ENCODE peak calls at places on chromosomes 7 and 10, in eight cellular contexts. One of them, this sample, is unnamed.

GRCh38 chr10:91603931-91604331 is 28.9 kb downstream of the PPP1R3C start:
- DNase-seq in effector memory CD8-positive, alpha-beta T cell: no peak
- DNase-seq in T-helper 17 cell: no peak
- DNase-seq in germinal center: no peak
- DNase-seq in DMS 273 treated with DMSO at 0.1 percent for 48 hours: no peak
- DNase-seq in tibial nerve: no peak
- DNase-seq in T-helper 1 cell: no peak
- DNase-seq in ELR: no peak
- DNase-seq in this sample: no peak

GRCh38 chr10:61028861-61029361 is 84.9 kb upstream of the RHOBTB1 start:
- DNase-seq in effector memory CD8-positive, alpha-beta T cell: no peak
- DNase-seq in T-helper 17 cell: no peak
- DNase-seq in germinal center: no peak
- DNase-seq in DMS 273 treated with DMSO at 0.1 percent for 48 hours: no peak
- DNase-seq in tibial nerve: no peak
- DNase-seq in T-helper 1 cell: no peak
- DNase-seq in ELR: peak; percentile 69
- DNase-seq in this sample: no peak

GRCh38 chr10:71426058-71426605 is 29.4 kb downstream of the CDH23 start:
- DNase-seq in effector memory CD8-positive, alpha-beta T cell: no peak
- DNase-seq in T-helper 17 cell: no peak
- DNase-seq in germinal center: no peak
- DNase-seq in DMS 273 treated with DMSO at 0.1 percent for 48 hours: no peak
- DNase-seq in tibial nerve: no peak
- DNase-seq in T-helper 1 cell: no peak
- DNase-seq in ELR: no peak
- DNase-seq in this sample: no peak

GRCh38 chr7:26515462-26515861 is 223.8 kb downstream of the SNX10 start:
- DNase-seq in effector memory CD8-positive, alpha-beta T cell: no peak
- DNase-seq in T-helper 17 cell: no peak
- DNase-seq in germinal center: no peak
- DNase-seq in DMS 273 treated with DMSO at 0.1 percent for 48 hours: peak; percentile 94
- DNase-seq in tibial nerve: no peak
- DNase-seq in T-helper 1 cell: no peak
- DNase-seq in ELR: no peak
- DNase-seq in this sample: no peak

GRCh38 chr10:44674536-44674935 is 236.6 kb upstream of the TMEM72 start:
- DNase-seq in effector memory CD8-positive, alpha-beta T cell: no peak
- DNase-seq in T-helper 17 cell: no peak
- DNase-seq in germinal center: no peak
- DNase-seq in DMS 273 treated with DMSO at 0.1 percent for 48 hours: no peak
- DNase-seq in tibial nerve: no peak
- DNase-seq in T-helper 1 cell: no peak
- DNase-seq in ELR: no peak
- DNase-seq in this sample: no peak

GRCh38 chr10:24597426-24597825 is 126.3 kb downstream of the ARHGAP21 start:
- DNase-seq in effector memory CD8-positive, alpha-beta T cell: no peak
- DNase-seq in T-helper 17 cell: no peak
- DNase-seq in germinal center: no peak
- DNase-seq in DMS 273 treated with DMSO at 0.1 percent for 48 hours: no peak
- DNase-seq in tibial nerve: no peak
- DNase-seq in T-helper 1 cell: no peak
- DNase-seq in ELR: no peak
- DNase-seq in this sample: no peak

GRCh38 chr10:20133669-20134189 is 317.5 kb downstream of the PLXDC2 start:
- DNase-seq in effector memory CD8-positive, alpha-beta T cell: no peak
- DNase-seq in T-helper 17 cell: no peak
- DNase-seq in germinal center: no peak
- DNase-seq in DMS 273 treated with DMSO at 0.1 percent for 48 hours: no peak
- DNase-seq in tibial nerve: no peak
- DNase-seq in T-helper 1 cell: no peak
- DNase-seq in ELR: no peak
- DNase-seq in this sample: no peak

GRCh38 chr7:112989531-112989930 is 97.1 kb downstream of the GPR85 start:
- DNase-seq in effector memory CD8-positive, alpha-beta T cell: no peak
- DNase-seq in T-helper 17 cell: no peak
- DNase-seq in germinal center: no peak
- DNase-seq in DMS 273 treated with DMSO at 0.1 percent for 48 hours: no peak
- DNase-seq in tibial nerve: no peak
- DNase-seq in T-helper 1 cell: no peak
- DNase-seq in ELR: peak; percentile 64
- DNase-seq in this sample: no peak

GRCh38 chr10:115933098-115933497 is 339.9 kb downstream of the GFRA1 start:
- DNase-seq in effector memory CD8-positive, alpha-beta T cell: no peak
- DNase-seq in T-helper 17 cell: no peak
- DNase-seq in germinal center: no peak
- DNase-seq in DMS 273 treated with DMSO at 0.1 percent for 48 hours: no peak
- DNase-seq in tibial nerve: no peak
- DNase-seq in T-helper 1 cell: no peak
- DNase-seq in ELR: no peak
- DNase-seq in this sample: no peak

GRCh38 chr10:97549587-97550322 is 22.8 kb upstream of the ANKRD2 start:
- DNase-seq in effector memory CD8-positive, alpha-beta T cell: no peak
- DNase-seq in T-helper 17 cell: no peak
- DNase-seq in germinal center: no peak
- DNase-seq in DMS 273 treated with DMSO at 0.1 percent for 48 hours: peak; percentile 42
- DNase-seq in tibial nerve: no peak
- DNase-seq in T-helper 1 cell: no peak
- DNase-seq in ELR: no peak
- DNase-seq in this sample: no peak

GRCh38 chr7:96449094-96449493 is 127.2 kb upstream of the SLC25A13 start:
- DNase-seq in effector memory CD8-positive, alpha-beta T cell: no peak
- DNase-seq in T-helper 17 cell: no peak
- DNase-seq in germinal center: no peak
- DNase-seq in DMS 273 treated with DMSO at 0.1 percent for 48 hours: no peak
- DNase-seq in tibial nerve: no peak
- DNase-seq in T-helper 1 cell: no peak
- DNase-seq in ELR: no peak
- DNase-seq in this sample: no peak

GRCh38 chr10:93867481-93867880 is 26.3 kb upstream of the SLC35G1 start:
- DNase-seq in effector memory CD8-positive, alpha-beta T cell: no peak
- DNase-seq in T-helper 17 cell: no peak
- DNase-seq in germinal center: no peak
- DNase-seq in DMS 273 treated with DMSO at 0.1 percent for 48 hours: no peak
- DNase-seq in tibial nerve: no peak
- DNase-seq in T-helper 1 cell: no peak
- DNase-seq in ELR: no peak
- DNase-seq in this sample: no peak

GRCh38 chr7:79736418-79736817 is 283.0 kb upstream of the MAGI2 start:
- DNase-seq in effector memory CD8-positive, alpha-beta T cell: no peak
- DNase-seq in T-helper 17 cell: no peak
- DNase-seq in germinal center: no peak
- DNase-seq in DMS 273 treated with DMSO at 0.1 percent for 48 hours: no peak
- DNase-seq in tibial nerve: no peak
- DNase-seq in T-helper 1 cell: no peak
- DNase-seq in ELR: no peak
- DNase-seq in this sample: no peak

GRCh38 chr7:543790-544527 is 24.3 kb upstream of the PDGFA start:
- DNase-seq in effector memory CD8-positive, alpha-beta T cell: no peak
- DNase-seq in T-helper 17 cell: no peak
- DNase-seq in germinal center: no peak
- DNase-seq in DMS 273 treated with DMSO at 0.1 percent for 48 hours: no peak
- DNase-seq in tibial nerve: no peak
- DNase-seq in T-helper 1 cell: no peak
- DNase-seq in ELR: peak; percentile 43
- DNase-seq in this sample: no peak

GRCh38 chr10:3325954-3326353 is 153.4 kb upstream of the PITRM1 start:
- DNase-seq in effector memory CD8-positive, alpha-beta T cell: no peak
- DNase-seq in T-helper 17 cell: no peak
- DNase-seq in germinal center: no peak
- DNase-seq in DMS 273 treated with DMSO at 0.1 percent for 48 hours: no peak
- DNase-seq in tibial nerve: no peak
- DNase-seq in T-helper 1 cell: no peak
- DNase-seq in ELR: no peak
- DNase-seq in this sample: no peak

GRCh38 chr10:29522038-29522855 is 112.5 kb downstream of the SVIL start:
- DNase-seq in effector memory CD8-positive, alpha-beta T cell: no peak
- DNase-seq in T-helper 17 cell: no peak
- DNase-seq in germinal center: no peak
- DNase-seq in DMS 273 treated with DMSO at 0.1 percent for 48 hours: no peak
- DNase-seq in tibial nerve: no peak
- DNase-seq in T-helper 1 cell: no peak
- DNase-seq in ELR: no peak
- DNase-seq in this sample: no peak

GRCh38 chr7:128697301-128697905 is 25.3 kb downstream of the GARIN1A start:
- DNase-seq in effector memory CD8-positive, alpha-beta T cell: peak; percentile 21
- DNase-seq in T-helper 17 cell: peak; percentile 43
- DNase-seq in germinal center: peak; percentile 62
- DNase-seq in DMS 273 treated with DMSO at 0.1 percent for 48 hours: no peak
- DNase-seq in tibial nerve: peak; percentile 21
- DNase-seq in T-helper 1 cell: peak; percentile 13
- DNase-seq in ELR: peak; percentile 83
- DNase-seq in this sample: peak; percentile 44

GRCh38 chr7:84108787-84109186 is 85.8 kb downstream of the SEMA3A start:
- DNase-seq in effector memory CD8-positive, alpha-beta T cell: no peak
- DNase-seq in T-helper 17 cell: no peak
- DNase-seq in germinal center: no peak
- DNase-seq in DMS 273 treated with DMSO at 0.1 percent for 48 hours: no peak
- DNase-seq in tibial nerve: no peak
- DNase-seq in T-helper 1 cell: no peak
- DNase-seq in ELR: no peak
- DNase-seq in this sample: no peak

GRCh38 chr7:159012353-159013069 is 132.2 kb downstream of the VIPR2 start:
- DNase-seq in effector memory CD8-positive, alpha-beta T cell: no peak
- DNase-seq in T-helper 17 cell: no peak
- DNase-seq in germinal center: no peak
- DNase-seq in DMS 273 treated with DMSO at 0.1 percent for 48 hours: no peak
- DNase-seq in tibial nerve: no peak
- DNase-seq in T-helper 1 cell: no peak
- DNase-seq in ELR: no peak
- DNase-seq in this sample: no peak

GRCh38 chr7:100008525-100008924 is 6.9 kb upstream of the ZKSCAN1 start:
- DNase-seq in effector memory CD8-positive, alpha-beta T cell: no peak
- DNase-seq in T-helper 17 cell: no peak
- DNase-seq in germinal center: no peak
- DNase-seq in DMS 273 treated with DMSO at 0.1 percent for 48 hours: no peak
- DNase-seq in tibial nerve: no peak
- DNase-seq in T-helper 1 cell: no peak
- DNase-seq in ELR: no peak
- DNase-seq in this sample: no peak

GRCh38 chr10:51832652-51833383 is 133.4 kb upstream of the CSTF2T start:
- DNase-seq in effector memory CD8-positive, alpha-beta T cell: no peak
- DNase-seq in T-helper 17 cell: no peak
- DNase-seq in germinal center: no peak
- DNase-seq in DMS 273 treated with DMSO at 0.1 percent for 48 hours: no peak
- DNase-seq in tibial nerve: no peak
- DNase-seq in T-helper 1 cell: no peak
- DNase-seq in ELR: peak; percentile 50
- DNase-seq in this sample: no peak

GRCh38 chr7:130207642-130208041 is at the start of gene SSMEM1:
- DNase-seq in effector memory CD8-positive, alpha-beta T cell: no peak
- DNase-seq in T-helper 17 cell: no peak
- DNase-seq in germinal center: no peak
- DNase-seq in DMS 273 treated with DMSO at 0.1 percent for 48 hours: no peak
- DNase-seq in tibial nerve: no peak
- DNase-seq in T-helper 1 cell: no peak
- DNase-seq in ELR: peak; percentile 85
- DNase-seq in this sample: no peak

GRCh38 chr7:51010534-51010933 is 227.8 kb upstream of the GRB10 start:
- DNase-seq in effector memory CD8-positive, alpha-beta T cell: no peak
- DNase-seq in T-helper 17 cell: no peak
- DNase-seq in germinal center: no peak
- DNase-seq in DMS 273 treated with DMSO at 0.1 percent for 48 hours: no peak
- DNase-seq in tibial nerve: no peak
- DNase-seq in T-helper 1 cell: no peak
- DNase-seq in ELR: no peak
- DNase-seq in this sample: no peak

GRCh38 chr10:14032406-14032998 is 298.2 kb downstream of the FRMD4A start:
- DNase-seq in effector memory CD8-positive, alpha-beta T cell: peak; percentile 22
- DNase-seq in T-helper 17 cell: peak; percentile 40
- DNase-seq in germinal center: peak; percentile 48
- DNase-seq in DMS 273 treated with DMSO at 0.1 percent for 48 hours: no peak
- DNase-seq in tibial nerve: no peak
- DNase-seq in T-helper 1 cell: peak; percentile 30
- DNase-seq in ELR: peak; percentile 26
- DNase-seq in this sample: peak; percentile 36

GRCh38 chr7:130942211-130942964 is 208.4 kb upstream of the KLF14 start:
- DNase-seq in effector memory CD8-positive, alpha-beta T cell: peak; percentile 63
- DNase-seq in T-helper 17 cell: no peak
- DNase-seq in germinal center: peak; percentile 40
- DNase-seq in DMS 273 treated with DMSO at 0.1 percent for 48 hours: no peak
- DNase-seq in tibial nerve: peak; percentile 76
- DNase-seq in T-helper 1 cell: no peak
- DNase-seq in ELR: peak; percentile 68
- DNase-seq in this sample: peak; percentile 58

GRCh38 chr7:141949068-141949467 is 2.3 kb upstream of the CLEC5A start:
- DNase-seq in effector memory CD8-positive, alpha-beta T cell: no peak
- DNase-seq in T-helper 17 cell: no peak
- DNase-seq in germinal center: no peak
- DNase-seq in DMS 273 treated with DMSO at 0.1 percent for 48 hours: no peak
- DNase-seq in tibial nerve: no peak
- DNase-seq in T-helper 1 cell: no peak
- DNase-seq in ELR: no peak
- DNase-seq in this sample: no peak

GRCh38 chr10:68082815-68083395 is 7.8 kb upstream of the HERC4 start:
- DNase-seq in effector memory CD8-positive, alpha-beta T cell: no peak
- DNase-seq in T-helper 17 cell: no peak
- DNase-seq in germinal center: no peak
- DNase-seq in DMS 273 treated with DMSO at 0.1 percent for 48 hours: no peak
- DNase-seq in tibial nerve: no peak
- DNase-seq in T-helper 1 cell: no peak
- DNase-seq in ELR: peak; percentile 79
- DNase-seq in this sample: no peak

GRCh38 chr10:14481752-14482151 is 151.0 kb upstream of the FRMD4A start:
- DNase-seq in effector memory CD8-positive, alpha-beta T cell: no peak
- DNase-seq in T-helper 17 cell: no peak
- DNase-seq in germinal center: no peak
- DNase-seq in DMS 273 treated with DMSO at 0.1 percent for 48 hours: no peak
- DNase-seq in tibial nerve: no peak
- DNase-seq in T-helper 1 cell: no peak
- DNase-seq in ELR: no peak
- DNase-seq in this sample: no peak

GRCh38 chr7:48971173-48971572 is 46.8 kb downstream of the CDC14C start:
- DNase-seq in effector memory CD8-positive, alpha-beta T cell: no peak
- DNase-seq in T-helper 17 cell: no peak
- DNase-seq in germinal center: no peak
- DNase-seq in DMS 273 treated with DMSO at 0.1 percent for 48 hours: no peak
- DNase-seq in tibial nerve: no peak
- DNase-seq in T-helper 1 cell: no peak
- DNase-seq in ELR: no peak
- DNase-seq in this sample: no peak

GRCh38 chr7:157949711-157950110 is 612.9 kb downstream of the DNAJB6 start:
- DNase-seq in effector memory CD8-positive, alpha-beta T cell: no peak
- DNase-seq in T-helper 17 cell: no peak
- DNase-seq in germinal center: no peak
- DNase-seq in DMS 273 treated with DMSO at 0.1 percent for 48 hours: no peak
- DNase-seq in tibial nerve: no peak
- DNase-seq in T-helper 1 cell: no peak
- DNase-seq in ELR: no peak
- DNase-seq in this sample: no peak